ENCODE peak calls at places on chromosomes 11 and 22, in four cellular contexts. W is NCI-H146; D is stimulated activated CD8-positive, alpha-beta memory T cell treated with anti-CD3 and anti-CD28 coated beads, Interleukin-7, amount 100 ng/mL, for 1 hour; R is substantia nigra. A is an unnamed sample.

GRCh38 chr11:35364101-35364780 is 55.1 kb downstream of the SLC1A2 start:
- DNase-seq in R (peak; percentile 20), W (no peak), D (no peak), A (peak; percentile 97)

GRCh38 chr11:45815747-45816146 is 10.8 kb downstream of the SLC35C1 start:
- DNase-seq in R (no peak), D (no peak), W (no peak), A (peak; percentile 46)

GRCh38 chr11:27085605-27086004 is 45.0 kb downstream of the BBOX1 start:
- DNase-seq in D (no peak), W (no peak), R (no peak), A (no peak)

GRCh38 chr11:65425105-65425970 is 2.7 kb downstream of the NEAT1 start:
- DNase-seq in D (peak; percentile 65), R (peak; percentile 24), W (no peak), A (peak; percentile 89)

GRCh38 chr11:119791701-119792151 is 62.7 kb upstream of the NECTIN1 start:
- DNase-seq in R (no peak), D (no peak), W (peak; percentile 65), A (peak; percentile 93)

GRCh38 chr11:66268953-66269906 is 791 bp downstream of the RAB1B start:
- DNase-seq in W (peak; percentile 33), D (no peak), R (no peak), A (peak; percentile 62)

GRCh38 chr11:11163256-11163655 is 189.8 kb downstream of the CSNK2A3 start:
- DNase-seq in W (no peak), R (no peak), D (no peak), A (peak; percentile 38)

GRCh38 chr11:460331-461199 is 10.5 kb downstream of the PTDSS2 start:
- DNase-seq in R (no peak), W (no peak), D (no peak), A (peak; percentile 13)

GRCh38 chr11:18277560-18278271 is 11.7 kb downstream of the SAA1 start:
- DNase-seq in D (no peak), W (no peak), R (peak; percentile 23), A (no peak)

GRCh38 chr22:21443057-21443734 is 24.0 kb upstream of the TMEM191C start:
- DNase-seq in R (no peak), D (no peak), W (no peak), A (no peak)